ENCODE peak calls at places on chromosomes 3 and 15, in six cellular contexts. A is MM.1S, K is Caco-2, W is AG09309, L is GM06990, U is B cell. H is an unnamed sample.

GRCh38 chr3:121995190-121996137 is 26.6 kb downstream of the ILDR1 start:
- DNase-seq in K (peak), L (peak), U (peak), A (peak), W (peak), H (no peak)

GRCh38 chr3:169699536-169700050 is 36.1 kb upstream of the MECOM start:
- DNase-seq in K (no peak), W (no peak), L (no peak), U (no peak), A (no peak), H (no peak)

GRCh38 chr15:25947336-25948080 is 84.4 kb upstream of the ATP10A start:
- DNase-seq in L (no peak), A (no peak), K (peak), W (peak), U (no peak), H (no peak)

GRCh38 chr15:71709808-71710418 is 100.4 kb upstream of the NR2E3 start:
- DNase-seq in W (no peak), U (no peak), L (no peak), K (no peak), A (no peak), H (no peak)

GRCh38 chr3:109175411-109175810 is 38.9 kb downstream of the C3orf85 start:
- DNase-seq in W (no peak), L (no peak), K (no peak), U (no peak), A (no peak), H (no peak)

GRCh38 chr3:66482005-66482404 is 18.8 kb downstream of the LRIG1 start:
- DNase-seq in U (no peak), A (no peak), W (no peak), K (no peak), L (no peak), H (no peak)

GRCh38 chr3:58386966-58387365 is 46.7 kb downstream of the PDHB start:
- DNase-seq in A (no peak), U (no peak), K (no peak), L (no peak), W (no peak), H (no peak)

GRCh38 chr3:37243811-37244748 is 69.7 kb upstream of the LRRFIP2 start:
- DNase-seq in A (peak), U (peak), L (peak), W (peak), K (peak), H (peak)

GRCh38 chr15:65130941-65131340 is 2.7 kb downstream of the PDCD7 start:
- DNase-seq in L (no peak), K (no peak), W (no peak), A (no peak), U (no peak), H (no peak)

GRCh38 chr3:69161587-69162196 is 39.3 kb upstream of the LMOD3 start:
- DNase-seq in A (peak), L (peak), W (peak), U (peak), K (peak), H (peak)

GRCh38 chr3:13005301-13005700 is 67.9 kb downstream of the IQSEC1 start:
- DNase-seq in K (no peak), U (no peak), L (no peak), W (no peak), A (no peak), H (no peak)

GRCh38 chr3:24235121-24235520 is 259.5 kb downstream of the THRB start:
- DNase-seq in K (no peak), U (no peak), L (no peak), A (peak), W (no peak), H (no peak)

GRCh38 chr3:59469948-59470723 is 420.3 kb upstream of the CFAP20DC start:
- DNase-seq in U (no peak), A (peak), W (no peak), K (no peak), L (no peak), H (no peak)

GRCh38 chr15:60673918-60674558 is 195.1 kb upstream of the ICE2 start:
- DNase-seq in A (no peak), L (no peak), U (no peak), W (peak), K (no peak), H (no peak)

GRCh38 chr3:15309662-15310335 is 22.6 kb downstream of the SH3BP5 start:
- DNase-seq in K (no peak), L (no peak), A (no peak), U (no peak), W (no peak), H (no peak)

GRCh38 chr3:197750863-197751737 is 1.4 kb downstream of the FYTTD1 start:
- DNase-seq in K (peak), U (peak), L (peak), A (peak), W (no peak), H (peak)

GRCh38 chr3:42500091-42500490 is 2.4 kb upstream of the VIPR1 start:
- DNase-seq in W (no peak), A (no peak), U (no peak), K (no peak), L (no peak), H (no peak)

GRCh38 chr15:45441686-45442085 is 63.3 kb upstream of the GATM start:
- DNase-seq in K (no peak), A (no peak), L (no peak), U (no peak), W (no peak), H (no peak)

DNA sequence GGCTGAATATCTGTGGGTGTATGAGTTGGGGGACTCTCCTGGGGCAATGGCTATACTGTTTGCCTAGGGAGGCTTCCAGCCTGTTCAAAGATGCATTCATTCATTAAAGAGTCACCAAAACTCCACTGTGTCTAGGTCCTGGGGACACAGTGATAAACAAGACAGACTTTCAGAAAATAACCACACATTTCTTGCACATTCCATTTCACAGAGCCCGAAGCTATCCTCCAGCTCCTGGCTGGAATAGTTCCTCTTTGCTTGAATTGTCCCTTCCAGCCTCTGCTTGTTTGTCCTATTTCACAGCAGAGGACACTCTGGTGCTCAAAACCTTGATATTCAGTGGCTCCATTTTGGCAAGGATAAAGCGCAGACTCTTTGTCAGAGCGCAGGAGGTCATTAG is 61.7 kb upstream of the ITGA11 start:
- DNase-seq in U (no peak), A (no peak), W (no peak), L (no peak), K (no peak), H (no peak)
- TF ChIP-seq CTCF in U (no peak), A (no peak), W (no peak), L (no peak), K (no peak), H (no peak)

GRCh38 chr15:43511012-43511885 is 6.2 kb upstream of the MAP1A start:
- DNase-seq in K (peak), L (no peak), A (no peak), U (peak), W (no peak), H (peak)

GRCh38 chr15:43509923-43510229 is 7.5 kb upstream of the MAP1A start:
- DNase-seq in A (no peak), K (no peak), L (no peak), U (no peak), W (no peak), H (peak)

GRCh38 chr15:43508421-43508820 is 9.0 kb upstream of the MAP1A start:
- DNase-seq in L (no peak), A (no peak), U (no peak), K (no peak), W (no peak), H (no peak)

GRCh38 chr15:43509002-43509922 is 8.1 kb upstream of the MAP1A start:
- DNase-seq in L (no peak), W (no peak), U (no peak), K (no peak), A (no peak), H (no peak)

DNA sequence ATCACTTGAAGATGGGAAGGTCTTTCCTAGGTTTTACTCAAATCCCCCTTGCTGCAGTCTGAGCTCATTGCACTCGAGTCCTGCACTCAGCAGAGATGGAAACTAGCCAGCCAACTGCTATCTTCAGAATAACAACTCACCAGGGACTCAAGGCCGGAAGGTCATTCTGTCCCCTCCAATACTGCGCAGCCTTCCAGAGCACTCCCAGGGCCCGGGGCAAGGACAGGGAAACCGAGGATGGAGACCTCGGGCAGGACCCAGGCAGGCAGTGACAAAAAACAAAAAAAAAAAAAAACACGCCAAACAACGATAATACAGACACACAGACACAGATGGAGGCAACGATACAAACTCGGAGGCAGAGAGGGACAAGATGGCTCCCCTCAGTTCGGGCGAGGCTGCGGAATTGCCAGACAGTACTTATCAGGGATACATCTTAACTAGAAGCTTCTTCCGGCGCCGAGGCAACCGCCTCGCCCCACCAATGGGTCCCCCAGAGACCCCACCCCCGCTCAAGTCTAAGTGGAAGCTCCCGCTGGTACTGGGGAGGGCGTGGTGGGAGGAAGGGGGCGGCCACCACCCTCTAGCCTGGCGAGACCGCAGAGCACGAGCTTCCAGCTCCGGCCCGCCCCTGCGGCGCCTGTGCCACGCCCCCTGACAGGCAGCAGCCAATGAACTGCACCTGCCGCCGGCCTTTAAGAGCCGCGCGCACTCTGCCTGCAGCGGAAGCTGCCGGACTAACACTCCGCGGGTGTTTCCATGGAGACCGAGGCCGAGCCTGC is 7.0 kb upstream of the MAP1A start:
- DNase-seq in A (peak), K (peak), W (peak), L (peak), U (peak), H (peak)
- TF ChIP-seq CTCF in A (no peak), K (no peak), W (peak), L (no peak), U (peak), H (no peak)

DNA sequence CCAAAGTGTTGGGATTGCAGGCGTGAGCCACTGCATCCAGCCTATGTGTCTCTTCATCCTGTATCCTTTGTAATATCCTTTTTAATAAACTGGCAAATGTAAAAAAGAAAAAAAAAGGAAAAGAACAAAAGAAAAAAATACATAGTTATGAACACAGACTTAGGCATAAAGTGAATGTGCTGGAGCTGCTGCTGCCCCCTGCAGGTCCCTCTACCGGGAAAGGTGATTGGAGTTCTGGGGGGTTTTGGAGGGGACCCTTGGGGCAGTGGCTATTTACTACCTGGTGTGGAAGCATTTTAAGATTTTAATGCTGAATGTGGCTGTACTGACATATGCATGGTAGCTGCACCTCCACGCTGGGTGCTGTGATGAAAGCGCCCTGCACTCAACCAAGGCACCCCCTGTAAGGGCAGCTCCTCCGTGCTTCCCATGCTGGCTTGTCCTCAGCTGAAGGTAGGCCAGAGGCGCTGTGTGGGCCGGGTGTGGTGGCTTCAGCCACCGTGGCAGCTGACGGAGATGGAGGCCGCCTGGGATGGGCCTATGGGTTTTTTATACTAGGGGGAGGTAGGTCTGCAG is 49.9 kb downstream of the RPLP1 start:
- DNase-seq in L (no peak), A (no peak), K (no peak), U (no peak), W (no peak), H (no peak)
- TF ChIP-seq CTCF in L (peak), A (peak), K (no peak), U (no peak), W (peak), H (no peak)

DNA sequence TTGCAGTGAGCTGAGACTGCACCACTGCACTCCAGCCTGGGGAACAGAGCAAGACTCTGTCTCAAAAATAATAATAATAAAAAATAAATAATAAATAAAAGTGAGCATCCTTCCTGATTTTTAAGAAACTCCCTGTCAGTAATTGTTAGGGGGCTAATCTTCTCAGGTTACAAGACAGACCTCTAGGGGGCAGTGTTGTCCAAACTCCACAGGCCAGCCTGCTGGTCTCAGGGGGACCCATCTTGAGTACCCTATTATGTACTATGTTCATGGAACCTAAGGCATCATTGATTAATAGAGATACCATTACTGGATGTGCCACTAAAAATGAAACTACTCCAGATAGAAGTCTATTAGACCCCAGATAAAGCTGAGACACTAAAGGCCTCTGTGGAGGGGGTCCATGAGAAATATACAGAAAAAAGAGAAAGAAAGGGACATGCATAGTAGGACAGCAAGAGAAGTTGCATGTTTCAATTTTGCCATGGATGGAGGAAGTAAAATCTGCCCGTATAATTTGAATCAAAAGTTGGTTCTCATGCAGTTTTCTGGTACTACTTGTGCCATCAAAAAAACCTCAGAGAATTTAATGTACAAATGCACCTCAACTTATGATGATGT is 85.5 kb upstream of the CDV3 start:
- DNase-seq in U (peak), A (no peak), W (no peak), L (no peak), K (no peak), H (no peak)
- TF ChIP-seq CTCF in U (peak), A (peak), W (peak), L (peak), K (no peak), H (peak)

DNA sequence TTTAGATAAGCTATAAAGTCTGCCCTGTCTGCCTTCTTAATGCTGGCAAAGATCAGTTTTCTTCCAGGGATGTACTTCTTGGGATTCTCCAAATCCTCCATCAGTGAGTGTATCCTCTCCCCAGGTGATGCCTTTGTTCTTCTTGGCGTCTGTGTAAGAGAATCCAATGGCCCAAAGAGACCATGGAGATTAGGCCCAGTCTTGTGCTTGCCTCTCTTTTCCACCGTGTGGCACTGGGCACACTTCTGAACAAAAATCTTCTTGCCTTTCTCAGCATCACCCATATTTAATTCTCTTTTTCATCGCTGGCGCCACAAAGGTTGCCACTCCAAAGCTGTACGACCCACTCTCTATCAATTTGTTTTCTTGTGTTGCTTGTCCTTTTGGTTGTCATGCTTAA is 32.2 kb upstream of the TAMM41 start:
- DNase-seq in A (no peak), L (no peak), K (no peak), U (no peak), W (no peak), H (no peak)
- TF ChIP-seq CTCF in A (no peak), L (no peak), K (no peak), U (no peak), W (no peak), H (no peak)

GRCh38 chr3:152961323-152961722 is 126.4 kb downstream of the P2RY1 start:
- DNase-seq in K (peak), L (no peak), A (peak), U (no peak), W (no peak), H (peak)
- TF ChIP-seq CTCF in K (peak), L (peak), A (peak), U (no peak), W (peak), H (no peak)

GRCh38 chr3:65173841-65174240 is 486.0 kb upstream of the ADAMTS9 start:
- DNase-seq in K (no peak), U (no peak), L (no peak), W (no peak), A (no peak), H (no peak)

GRCh38 chr3:65174713-65175112 is 486.9 kb upstream of the ADAMTS9 start:
- DNase-seq in A (no peak), L (no peak), U (no peak), K (no peak), W (no peak), H (no peak)

GRCh38 chr3:65168547-65168946 is 480.7 kb upstream of the ADAMTS9 start:
- DNase-seq in L (no peak), A (no peak), U (no peak), K (no peak), W (no peak), H (no peak)

GRCh38 chr3:65166531-65166930 is 478.7 kb upstream of the ADAMTS9 start:
- DNase-seq in K (no peak), A (no peak), L (no peak), W (no peak), U (no peak), H (no peak)

DNA sequence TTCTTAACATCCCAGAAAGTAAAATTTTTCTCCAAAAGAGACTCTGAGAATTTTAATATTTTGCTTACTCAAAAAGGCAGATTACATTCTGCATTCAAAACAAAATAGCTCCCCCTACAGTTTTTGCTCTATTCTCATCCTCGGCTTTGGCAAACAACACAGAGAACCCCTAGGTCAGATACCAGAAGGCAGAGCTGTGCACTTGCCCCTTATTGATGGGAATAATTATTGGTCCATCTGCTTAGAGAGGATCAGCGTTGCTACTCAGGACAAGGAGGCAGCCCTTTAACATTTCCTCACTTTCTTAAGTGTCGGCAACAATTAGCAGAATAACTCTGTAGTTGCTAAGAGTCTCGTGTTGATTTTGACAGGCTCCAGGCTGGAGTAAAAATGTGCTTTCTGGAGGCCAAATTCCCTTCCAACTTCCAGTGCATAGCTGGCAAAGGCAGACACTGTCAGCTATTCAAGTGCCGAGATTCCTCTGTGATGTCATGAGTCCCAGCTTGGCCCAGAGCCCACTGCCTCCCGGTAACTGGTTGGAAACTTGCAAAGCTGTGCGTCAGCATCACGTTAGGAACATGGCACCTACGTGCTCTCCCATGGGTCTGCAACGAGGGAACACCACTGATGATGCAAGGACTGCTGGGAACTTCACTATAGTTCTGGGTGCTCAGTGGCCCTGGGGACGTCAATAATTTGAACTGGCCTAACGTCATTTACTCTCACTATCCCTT is 482.7 kb upstream of the ADAMTS9 start:
- DNase-seq in A (no peak), L (no peak), U (no peak), K (no peak), W (peak), H (no peak)
- TF ChIP-seq CTCF in A (no peak), L (no peak), U (no peak), K (peak), W (peak), H (no peak)

GRCh38 chr3:148126962-148127361 is 570.7 kb upstream of the AGTR1 start:
- DNase-seq in K (no peak), W (no peak), A (no peak), U (no peak), L (no peak), H (no peak)

GRCh38 chr3:148131990-148132638 is 565.6 kb upstream of the AGTR1 start:
- DNase-seq in U (no peak), L (no peak), W (no peak), K (no peak), A (no peak), H (no peak)

DNA sequence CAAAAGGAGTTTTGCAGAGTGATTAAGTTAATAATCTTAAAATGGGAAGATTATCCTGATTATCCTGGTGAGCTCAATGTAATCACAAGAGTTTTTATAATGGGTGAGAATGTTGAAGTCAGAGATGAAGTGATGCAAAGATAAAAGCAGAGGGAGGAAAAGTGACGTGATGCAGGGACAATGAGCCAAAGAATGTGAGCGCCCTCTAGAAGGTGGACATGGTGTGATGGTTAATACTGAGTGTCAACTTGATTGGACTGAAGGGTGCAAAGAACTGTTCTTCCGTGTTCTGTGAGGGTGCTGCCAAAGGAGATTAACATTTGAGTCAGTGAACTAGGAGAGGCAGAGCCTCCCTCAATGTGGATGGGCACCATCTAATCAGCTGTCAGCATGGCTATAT is 569.6 kb upstream of the AGTR1 start:
- DNase-seq in L (no peak), W (no peak), A (no peak), K (no peak), U (no peak), H (no peak)
- TF ChIP-seq CTCF in L (peak), W (no peak), A (no peak), K (no peak), U (no peak), H (no peak)